ENCODE peak calls at places on chromosomes 5 and 9, in five cellular contexts. L is CD8-positive, alpha-beta memory T cell; Y is heart left ventricle; M is stimulated activated CD4-positive, alpha-beta T cell treated with anti-CD3 and anti-CD28 coated beads, Interleukin-12 subunit alpha, Interleukin-12 subunit beta, amount 100 ng/mL, for 4 hours; F is Kasumi-1. Z is an unnamed sample.

GRCh38 chr5:36242534-36243144 is 914 bp upstream of the NADK2 start:
- DNase-seq in M (no peak), L (no peak), F (no peak), Y (no peak), Z (no peak)

GRCh38 chr9:34929506-34930102 is 28.5 kb upstream of the PHF24 start:
- DNase-seq in Y (no peak), L (no peak), F (peak; percentile 65), M (peak; percentile 30), Z (no peak)

GRCh38 chr9:129245276-129245675 is 67.2 kb upstream of the IER5L start:
- DNase-seq in F (no peak), L (no peak), Y (peak; percentile 24), M (no peak), Z (no peak)

GRCh38 chr9:36450110-36450732 is 50.2 kb upstream of the RNF38 start:
- DNase-seq in M (no peak), L (no peak), Y (no peak), F (peak; percentile 71), Z (no peak)

GRCh38 chr5:89211836-89212235 is 328.9 kb upstream of the MEF2C start:
- DNase-seq in M (no peak), F (no peak), L (no peak), Y (no peak), Z (no peak)

GRCh38 chr5:1791176-1791575 is 8.5 kb downstream of the MRPL36 start:
- DNase-seq in Y (no peak), F (no peak), M (no peak), L (no peak), Z (no peak)

GRCh38 chr5:89213584-89213983 is 330.6 kb upstream of the MEF2C start:
- DNase-seq in F (no peak), L (no peak), M (no peak), Y (no peak), Z (no peak)

GRCh38 chr5:65926276-65926761 is at the start of gene ERBIN:
- DNase-seq in L (peak; percentile 74), M (peak; percentile 61), F (peak; percentile 55), Y (peak; percentile 91), Z (peak; percentile 29)

GRCh38 chr9:108889649-108890067 is 27.6 kb downstream of the ACTL7A start:
- DNase-seq in L (no peak), F (peak; percentile 20), Y (no peak), M (no peak), Z (no peak)

GRCh38 chr5:82765765-82766164 is 311.4 kb downstream of the TMEM167A start:
- DNase-seq in F (no peak), M (no peak), L (no peak), Y (no peak), Z (no peak)

GRCh38 chr9:16848189-16848588 is 22.3 kb downstream of the BNC2 start:
- DNase-seq in L (no peak), Y (no peak), M (no peak), F (no peak), Z (no peak)

GRCh38 chr5:39475055-39475454 is 50.3 kb upstream of the DAB2 start:
- DNase-seq in F (no peak), M (no peak), Y (no peak), L (no peak), Z (no peak)

GRCh38 chr5:132059043-132059695 is 1.3 kb upstream of the IL3 start:
- DNase-seq in F (no peak), M (no peak), L (peak; percentile 40), Y (peak; percentile 28), Z (no peak)

GRCh38 chr5:174764309-174764708 is 39.9 kb downstream of the MSX2 start:
- DNase-seq in Y (no peak), F (no peak), L (no peak), M (no peak), Z (no peak)

GRCh38 chr9:99807276-99807852 is 14.3 kb upstream of the NR4A3 start:
- DNase-seq in L (peak; percentile 61), M (peak; percentile 51), Y (peak; percentile 64), F (peak; percentile 78), Z (no peak)

GRCh38 chr9:127954831-127955293 is 17.2 kb upstream of the DPM2 start:
- DNase-seq in F (no peak), M (no peak), L (no peak), Y (no peak), Z (no peak)

Z was measured in GM12892.